ENCODE peak calls at places on chromosomes 3 and 15, in nine cellular contexts. L is MM.1S, N is A549, O is suprapubic skin, U is heart left ventricle, Z is aorta, W is neuronal stem cell, S is NT2/D1, E is fibroblast of lung. X is an unnamed sample.
A peak's percentile ranks its signal among the peaks of the same experiment; 100 is the strongest.

GRCh38 chr3:12959838-12960378 is 113.3 kb downstream of the IQSEC1 start:
- DNase-seq in L (no peak), N (no peak), O (no peak), U (peak; percentile 74), Z (no peak), W (no peak), S (no peak), E (no peak), X (no peak)

GRCh38 chr15:36911322-36911944 is 188.9 kb downstream of the MEIS2 start:
- DNase-seq in L (no peak), N (no peak), O (no peak), U (no peak), Z (no peak), W (no peak), S (no peak), E (peak; percentile 80), X (no peak)

GRCh38 chr3:48548731-48549705 is 7.6 kb downstream of the PFKFB4 start:
- DNase-seq in L (peak; percentile 81), N (peak; percentile 69), O (peak; percentile 93), U (peak; percentile 92), Z (peak; percentile 95), W (peak; percentile 78), S (peak; percentile 76), E (peak; percentile 59), X (peak; percentile 93)

GRCh38 chr15:89666147-89666857 is 11.0 kb upstream of the KIF7 start:
- DNase-seq in L (no peak), N (no peak), O (no peak), U (no peak), Z (no peak), W (no peak), S (no peak), E (no peak), X (no peak)

GRCh38 chr15:27341780-27342343 is 370.9 kb downstream of the GABRG3 start:
- DNase-seq in L (no peak), N (no peak), O (no peak), U (no peak), Z (no peak), W (no peak), S (no peak), E (no peak), X (no peak)

GRCh38 chr3:162777118-162777517 is 1280.5 kb downstream of the OTOL1 start:
- DNase-seq in L (no peak), N (peak; percentile 28), O (no peak), U (no peak), Z (no peak), W (no peak), S (no peak), E (no peak), X (no peak)

GRCh38 chr15:24857777-24858176 is 97.0 kb upstream of the SNRPN start:
- DNase-seq in L (no peak), N (no peak), O (no peak), U (no peak), Z (no peak), W (no peak), S (no peak), E (peak; percentile 47), X (no peak)

GRCh38 chr3:160478338-160478737 is 28.8 kb upstream of the TRIM59 start:
- DNase-seq in L (no peak), N (no peak), O (no peak), U (no peak), Z (no peak), W (no peak), S (no peak), E (peak; percentile 80), X (no peak)

GRCh38 chr3:50625879-50626182 is 8.9 kb downstream of the MAPKAPK3 start:
- DNase-seq in L (no peak), N (no peak), O (no peak), U (no peak), Z (no peak), W (no peak), S (no peak), E (no peak), X (no peak)

GRCh38 chr15:81235781-81236507 is 39.3 kb downstream of the IL16 start:
- DNase-seq in L (no peak), N (peak; percentile 11), O (no peak), U (peak; percentile 64), Z (no peak), W (no peak), S (no peak), E (peak; percentile 100), X (no peak)

GRCh38 chr15:25783607-25784131 is 79.5 kb downstream of the ATP10A start:
- DNase-seq in L (no peak), N (peak; percentile 49), O (no peak), U (no peak), Z (peak; percentile 73), W (peak; percentile 46), S (peak; percentile 69), E (no peak), X (no peak)

GRCh38 chr3:38648024-38648658 is 1.3 kb downstream of the SCN5A start:
- DNase-seq in L (no peak), N (no peak), O (no peak), U (no peak), Z (no peak), W (no peak), S (no peak), E (no peak), X (no peak)

GRCh38 chr3:153219147-153219546 is 57.1 kb downstream of the RAP2B start:
- DNase-seq in L (no peak), N (no peak), O (no peak), U (no peak), Z (no peak), W (no peak), S (no peak), E (peak; percentile 66), X (no peak)

GRCh38 chr3:13016083-13016725 is 57.0 kb downstream of the IQSEC1 start:
- DNase-seq in L (peak; percentile 94), N (no peak), O (no peak), U (peak; percentile 82), Z (peak; percentile 83), W (no peak), S (no peak), E (no peak), X (peak; percentile 86)

GRCh38 chr15:74845208-74845568 is 2.2 kb upstream of the ULK3 start:
- DNase-seq in L (no peak), N (no peak), O (no peak), U (no peak), Z (no peak), W (no peak), S (no peak), E (no peak), X (no peak)

GRCh38 chr3:112685956-112686355 is 45.0 kb upstream of the CCDC80 start:
- DNase-seq in L (no peak), N (no peak), O (no peak), U (no peak), Z (no peak), W (no peak), S (no peak), E (no peak), X (no peak)

GRCh38 chr3:112681822-112682325 is 40.9 kb upstream of the CCDC80 start:
- DNase-seq in L (no peak), N (no peak), O (no peak), U (no peak), Z (no peak), W (no peak), S (no peak), E (peak; percentile 91), X (no peak)

GRCh38 chr3:112685435-112685834 is 44.5 kb upstream of the CCDC80 start:
- DNase-seq in L (no peak), N (no peak), O (no peak), U (no peak), Z (no peak), W (no peak), S (no peak), E (peak; percentile 89), X (no peak)

GRCh38 chr3:112686360-112686759 is 45.4 kb upstream of the CCDC80 start:
- DNase-seq in L (no peak), N (no peak), O (no peak), U (no peak), Z (no peak), W (no peak), S (peak; percentile 35), E (no peak), X (no peak)

DNA sequence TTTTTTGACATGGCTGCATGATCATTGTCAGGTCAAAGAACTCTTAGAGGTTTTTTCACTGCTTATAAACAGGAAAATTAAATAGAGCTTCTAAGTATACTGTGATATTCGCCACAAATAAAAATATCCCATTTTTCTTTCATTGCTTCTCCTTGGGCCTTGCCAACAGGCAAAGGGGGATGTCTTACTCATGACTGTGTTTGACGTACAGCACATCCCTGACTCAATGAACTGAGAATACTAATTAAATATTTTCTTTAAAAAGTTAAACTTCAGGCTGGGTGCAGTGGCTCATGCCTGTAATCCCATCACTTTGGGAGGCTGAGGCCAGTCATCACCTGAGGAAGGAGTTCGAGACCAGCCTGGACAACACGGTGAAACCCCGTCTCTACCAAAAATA is 41.4 kb upstream of the CCDC80 start:
- DNase-seq in L (no peak), N (no peak), O (no peak), U (no peak), Z (no peak), W (no peak), S (no peak), E (peak; percentile 66), X (no peak)
- H3K4me1 ChIP-seq in L (peaks cover 7% of the 10 kb centered on the region), N (peaks cover 63% of the 10 kb centered on the region), O (no peaks in the 10 kb centered on the region), U (peaks cover under 1% of the 10 kb centered on the region), Z (no peaks in the 10 kb centered on the region), W (peaks cover 5% of the 10 kb centered on the region), S (peaks cover 2% of the 10 kb centered on the region), E (peaks cover 20% of the 10 kb centered on the region), X (peaks cover 11% of the 10 kb centered on the region)

DNA sequence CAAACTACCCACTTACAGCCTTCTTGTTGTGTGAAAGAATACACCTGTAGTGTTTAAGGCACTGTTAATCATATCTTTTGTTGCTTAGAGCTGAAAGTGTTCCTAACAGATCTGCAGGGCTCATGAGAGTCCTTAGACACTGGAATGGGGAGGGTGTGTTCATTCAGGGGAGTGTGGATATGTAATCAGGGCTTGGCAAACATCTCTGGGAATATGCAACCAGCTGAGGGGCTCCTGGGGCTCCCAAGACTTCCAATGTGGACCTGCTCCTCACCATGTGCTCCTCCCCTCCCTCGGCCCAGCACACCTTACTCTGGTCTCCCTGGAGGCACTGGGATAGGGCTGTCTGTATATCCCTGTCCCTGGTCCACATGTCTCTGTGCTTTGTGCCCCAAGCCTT is 30.3 kb upstream of the MFSD1 start:
- DNase-seq in L (no peak), N (peak; percentile 11), O (no peak), U (no peak), Z (no peak), W (no peak), S (no peak), E (no peak), X (no peak)
- H3K4me1 ChIP-seq in L (peaks cover 20% of the 10 kb centered on the region), N (peaks cover 82% of the 10 kb centered on the region), O (peaks cover 25% of the 10 kb centered on the region), U (peaks cover 32% of the 10 kb centered on the region), Z (no peaks in the 10 kb centered on the region), W (peaks cover 5% of the 10 kb centered on the region), S (peaks cover 2% of the 10 kb centered on the region), E (peaks cover 32% of the 10 kb centered on the region), X (peaks cover 4% of the 10 kb centered on the region)

DNA sequence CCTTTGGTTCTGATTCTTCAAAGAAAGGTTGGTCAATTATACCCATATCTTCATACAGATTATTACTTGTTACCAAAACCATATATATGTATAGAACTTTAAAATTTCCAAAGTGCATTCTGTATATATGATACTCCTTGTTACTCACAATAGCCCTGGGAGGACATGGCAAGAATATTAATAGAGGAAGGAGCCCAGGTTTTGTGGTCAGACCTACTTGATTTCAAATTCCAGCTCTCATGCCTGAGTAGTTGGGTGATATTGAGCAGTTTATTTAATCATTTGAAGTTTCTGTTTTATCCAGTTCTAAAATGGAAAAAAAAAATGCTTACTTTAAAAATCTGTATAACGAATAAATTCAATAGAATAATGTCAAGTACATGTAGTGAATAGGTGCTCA is 2.5 kb downstream of the IL1RAP start:
- DNase-seq in L (no peak), N (no peak), O (no peak), U (no peak), Z (no peak), W (no peak), S (no peak), E (peak; percentile 72), X (no peak)
- H3K4me1 ChIP-seq in L (peaks cover 20% of the 10 kb centered on the region), N (peaks cover 49% of the 10 kb centered on the region), O (peaks cover 36% of the 10 kb centered on the region), U (no peaks in the 10 kb centered on the region), Z (no peaks in the 10 kb centered on the region), W (no peaks in the 10 kb centered on the region), S (no peaks in the 10 kb centered on the region), E (peaks cover 8% of the 10 kb centered on the region), X (no peaks in the 10 kb centered on the region)

GRCh38 chr3:104521606-104522336 is 844.9 kb upstream of the ALCAM start:
- DNase-seq in L (peak; percentile 69), N (no peak), O (no peak), U (no peak), Z (no peak), W (no peak), S (no peak), E (no peak), X (no peak)
- H3K4me1 ChIP-seq in L (peaks cover 37% of the 10 kb centered on the region), N (no peaks in the 10 kb centered on the region), O (no peaks in the 10 kb centered on the region), U (no peaks in the 10 kb centered on the region), Z (peaks cover 3% of the 10 kb centered on the region), W (no peaks in the 10 kb centered on the region), S (peaks cover 4% of the 10 kb centered on the region), E (no peaks in the 10 kb centered on the region), X (peaks cover 13% of the 10 kb centered on the region)